ENCODE peak calls at places on chromosomes 11 and 22, in five cellular contexts. Z is Peyer's patch, Q is astrocyte, W is kidney, H is left ventricle myocardium inferior. D is an unnamed sample. For H3K9me3, the result is how much of the 10 kb centered on the place peaks cover.

GRCh38 chr11:34830648-34831047 is 85.5 kb downstream of the APIP start:
- DNase-seq in Q (peak), Z (no peak), W (no peak), H (peak), D (no peak)

GRCh38 chr11:86765146-86765663 is 35.1 kb upstream of the PRSS23 start:
- DNase-seq in Q (no peak), W (no peak), H (no peak), Z (no peak), D (no peak)

GRCh38 chr22:37196539-37197450 is 8.7 kb upstream of the C1QTNF6 start:
- DNase-seq in Z (peak), W (peak), H (peak), Q (peak), D (peak)

GRCh38 chr22:26318975-26319374 is 110.1 kb upstream of the ASPHD2 start:
- DNase-seq in Q (peak), W (no peak), H (no peak), Z (no peak), D (no peak)

GRCh38 chr11:32005786-32006406 is 85.0 kb upstream of the RCN1 start:
- DNase-seq in Z (no peak), Q (peak), W (peak), H (no peak), D (no peak)

GRCh38 chr11:76576166-76576565 is 94.4 kb downstream of the LRRC32 start:
- DNase-seq in H (no peak), W (no peak), Q (no peak), Z (no peak), D (no peak)

GRCh38 chr11:12640926-12641849 is 33.0 kb upstream of the TEAD1 start:
- DNase-seq in H (no peak), W (no peak), Q (no peak), Z (no peak), D (no peak)

GRCh38 chr11:26084313-26084712 is 247.6 kb upstream of the ANO3 start:
- DNase-seq in Q (no peak), H (no peak), W (no peak), Z (no peak), D (no peak)

GRCh38 chr11:8267280-8267679 is 3.6 kb upstream of the LMO1 start:
- DNase-seq in Q (no peak), H (no peak), Z (peak), W (peak), D (no peak)

GRCh38 chr11:1738380-1738779 is 12.0 kb downstream of the IFITM10 start:
- DNase-seq in Z (peak), W (no peak), Q (no peak), H (no peak), D (no peak)

GRCh38 chr11:8092587-8093424 is 11.8 kb downstream of the TUB start:
- DNase-seq in Z (peak), Q (peak), H (peak), W (no peak), D (peak)

GRCh38 chr11:12071574-12071973 is 38.8 kb upstream of the MICAL2 start:
- DNase-seq in W (peak), Z (no peak), Q (no peak), H (no peak), D (no peak)

GRCh38 chr11:86136542-86136941 is 67.7 kb upstream of the PICALM start:
- DNase-seq in H (no peak), Z (no peak), W (no peak), Q (no peak), D (no peak)

GRCh38 chr11:10407055-10407454 is 48.0 kb upstream of the AMPD3 start:
- DNase-seq in Q (no peak), H (no peak), Z (no peak), W (no peak), D (no peak)

GRCh38 chr22:31659246-31659645 is 2.8 kb downstream of the PISD start:
- DNase-seq in H (no peak), W (no peak), Q (peak), Z (no peak), D (no peak)

GRCh38 chr11:14249121-14249963 is 109.6 kb downstream of the RRAS2 start:
- DNase-seq in Q (peak), Z (peak), H (peak), W (no peak), D (peak)

GRCh38 chr22:41487037-41487963 is 18.4 kb downstream of the ACO2 start:
- DNase-seq in W (peak), Z (peak), H (no peak), Q (no peak), D (no peak)

GRCh38 chr11:127115844-127116243 is 115.3 kb upstream of the KIRREL3 start:
- DNase-seq in W (no peak), H (no peak), Q (no peak), Z (no peak), D (no peak)

GRCh38 chr11:9529333-9529648 is 44.2 kb upstream of the WEE1 start:
- DNase-seq in Q (no peak), H (peak), Z (no peak), W (no peak), D (peak)

GRCh38 chr11:28657378-28658030 is 549.3 kb downstream of the METTL15 start:
- DNase-seq in W (no peak), Z (no peak), Q (peak), H (no peak), D (no peak)

GRCh38 chr11:117824571-117825537 is at the start of gene FXYD2:
- DNase-seq in Z (peak), Q (no peak), W (peak), H (peak), D (peak)

GRCh38 chr22:32080904-32081303 is 37.8 kb downstream of the SLC5A1 start:
- DNase-seq in Z (no peak), H (no peak), W (no peak), Q (peak), D (no peak)

GRCh38 chr11:71371674-71372069 is 76.5 kb downstream of the DHCR7 start:
- DNase-seq in W (no peak), Q (no peak), H (no peak), Z (no peak), D (no peak)

GRCh38 chr11:67045314-67045713 is 11.3 kb upstream of the RHOD start:
- DNase-seq in W (no peak), H (no peak), Z (no peak), Q (peak), D (no peak)

GRCh38 chr11:126738632-126739031 is 261.9 kb downstream of the KIRREL3 start:
- DNase-seq in Z (no peak), W (no peak), H (no peak), Q (no peak), D (no peak)

GRCh38 chr11:610146-610801 is 5.5 kb downstream of the IRF7 start:
- DNase-seq in H (no peak), W (peak), Q (no peak), Z (no peak), D (no peak)

GRCh38 chr22:37241351-37242142 is 2.5 kb downstream of the RAC2 start:
- DNase-seq in Z (peak), W (peak), H (no peak), Q (no peak), D (peak)

GRCh38 chr22:32352681-32353080 is 5.0 kb upstream of the RFPL3 start:
- DNase-seq in W (no peak), Z (no peak), H (no peak), Q (no peak), D (no peak)

GRCh38 chr11:119853581-119854360 is 124.8 kb upstream of the NECTIN1 start:
- DNase-seq in Q (no peak), Z (no peak), W (no peak), H (no peak), D (no peak)

GRCh38 chr22:17842386-17842785 is 68.1 kb upstream of the BID start:
- DNase-seq in Z (peak), W (no peak), H (no peak), Q (no peak), D (no peak)

GRCh38 chr11:13674799-13675509 is 6.5 kb downstream of the FAR1 start:
- DNase-seq in H (no peak), Q (no peak), W (no peak), Z (no peak), D (no peak)

GRCh38 chr11:128246364-128247234 is 340.8 kb downstream of the ETS1 start:
- DNase-seq in Q (peak), H (no peak), W (no peak), Z (no peak), D (no peak)

GRCh38 chr11:130725417-130726233 is 190.7 kb downstream of the SNX19 start:
- DNase-seq in H (no peak), Q (peak), W (no peak), Z (no peak), D (no peak)

GRCh38 chr22:42930810-42931420 is 73.8 kb upstream of the ARFGAP3 start:
- DNase-seq in H (peak), Q (peak), Z (peak), W (no peak), D (no peak)

GRCh38 chr11:12812849-12813248 is 138.6 kb downstream of the TEAD1 start:
- DNase-seq in W (no peak), Q (peak), H (no peak), Z (no peak), D (no peak)

GRCh38 chr22:38437416-38437815 is 17.6 kb downstream of the KCNJ4 start:
- DNase-seq in H (no peak), Z (no peak), Q (no peak), W (no peak), D (no peak)

DNA sequence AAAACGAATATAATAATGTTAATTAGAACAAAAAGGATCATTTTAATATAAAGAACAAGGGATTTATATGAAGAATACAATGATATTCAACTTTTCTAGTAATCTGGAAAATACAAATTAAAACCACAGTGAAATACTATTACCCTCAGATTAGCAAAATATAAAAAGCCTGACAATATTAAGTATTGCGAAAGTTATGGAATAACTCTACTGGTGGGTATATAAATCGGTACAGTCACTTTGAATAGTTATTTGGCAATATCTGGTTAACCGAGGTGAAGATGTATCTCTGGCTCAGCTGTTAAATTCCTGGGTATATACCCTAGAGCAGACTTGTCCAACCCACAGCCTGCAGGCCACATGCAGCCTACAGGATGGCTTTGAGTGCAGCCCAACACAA is 118.8 kb downstream of the ATM start:
- DNase-seq in H (no peak), W (no peak), Q (no peak), Z (no peak), D (no peak)
- H3K27ac ChIP-seq in H (no peak), W (no peak), Q (no peak), Z (no peak), D (no peak)

GRCh38 chr11:18145025-18145424 is 12.7 kb downstream of the MRGPRX3 start:
- DNase-seq in H (no peak), W (no peak), Z (no peak), Q (no peak), D (no peak)
- TF ChIP-seq CTCF in H (no peak), W (no peak), Z (no peak), Q (no peak), D (no peak)

DNA sequence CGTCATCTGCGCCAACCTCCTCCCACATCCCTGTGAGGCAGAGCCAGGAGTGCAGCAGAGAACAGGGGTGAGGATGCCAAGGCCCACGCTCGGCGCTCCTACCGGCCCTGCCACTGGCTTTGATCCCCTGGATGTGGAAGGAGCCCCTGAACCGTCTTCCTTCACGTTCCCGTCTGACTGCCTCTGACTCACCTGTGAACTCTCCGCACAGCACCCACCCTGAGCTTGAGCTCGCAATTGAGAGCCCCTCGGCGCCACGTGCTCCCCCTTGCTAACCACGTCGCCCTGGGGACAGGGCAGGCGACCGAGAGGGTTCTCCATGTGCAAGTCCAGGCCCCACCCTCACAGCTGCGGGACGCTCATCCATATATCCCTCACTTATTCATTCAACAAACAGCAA is 645.3 kb downstream of the BRD1 start:
- DNase-seq in H (no peak), Z (no peak), Q (no peak), W (peak), D (peak)
- H3K9me3 ChIP-seq in H (under half), Z (under half), Q (under half), W (under half), D (under half)

GRCh38 chr22:22198751-22199150 is 45.8 kb upstream of the VPREB1 start:
- DNase-seq in W (no peak), Q (no peak), Z (no peak), H (no peak), D (no peak)

GRCh38 chr22:22195265-22196017 is 49.1 kb upstream of the VPREB1 start:
- DNase-seq in W (no peak), Q (peak), H (no peak), Z (peak), D (peak)

GRCh38 chr22:22196018-22196533 is 48.5 kb upstream of the VPREB1 start:
- DNase-seq in W (no peak), Q (no peak), Z (peak), H (no peak), D (no peak)

GRCh38 chr22:22197993-22198402 is 46.6 kb upstream of the VPREB1 start:
- DNase-seq in Z (no peak), Q (no peak), W (no peak), H (no peak), D (no peak)

DNA sequence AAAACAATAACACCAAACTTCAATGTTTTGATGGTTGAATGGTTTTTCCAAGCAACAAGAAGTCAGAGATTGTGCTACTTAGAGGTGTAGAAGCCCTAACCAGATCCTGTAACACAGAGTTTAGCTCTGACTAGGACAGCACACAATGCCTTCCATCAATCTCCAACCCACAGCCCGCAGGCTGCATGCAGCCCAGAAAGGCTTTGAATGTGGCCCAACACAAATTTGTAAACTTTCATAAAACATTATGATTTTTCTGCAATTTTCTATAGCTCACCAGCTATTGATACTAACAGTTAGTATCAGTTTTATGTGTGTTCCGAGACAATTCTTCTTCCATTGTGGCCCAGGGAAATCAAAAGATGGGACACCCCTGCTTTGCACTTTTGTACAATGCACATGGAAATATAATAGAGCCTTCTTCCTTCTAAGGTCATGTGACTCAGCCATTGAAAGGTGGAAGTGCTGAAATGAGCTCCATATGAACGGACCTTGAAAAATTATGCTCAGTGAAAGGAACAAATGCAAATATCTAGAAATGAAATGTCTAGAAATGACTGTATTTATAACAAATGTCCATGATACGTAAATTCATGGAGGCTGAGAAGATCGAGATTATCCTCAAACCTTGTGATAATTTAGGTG is 47.6 kb upstream of the VPREB1 start:
- DNase-seq in Z (no peak), W (no peak), Q (no peak), H (no peak), D (no peak)
- H3K27ac ChIP-seq in Z (no peak), W (no peak), Q (no peak), H (no peak), D (no peak)

DNA sequence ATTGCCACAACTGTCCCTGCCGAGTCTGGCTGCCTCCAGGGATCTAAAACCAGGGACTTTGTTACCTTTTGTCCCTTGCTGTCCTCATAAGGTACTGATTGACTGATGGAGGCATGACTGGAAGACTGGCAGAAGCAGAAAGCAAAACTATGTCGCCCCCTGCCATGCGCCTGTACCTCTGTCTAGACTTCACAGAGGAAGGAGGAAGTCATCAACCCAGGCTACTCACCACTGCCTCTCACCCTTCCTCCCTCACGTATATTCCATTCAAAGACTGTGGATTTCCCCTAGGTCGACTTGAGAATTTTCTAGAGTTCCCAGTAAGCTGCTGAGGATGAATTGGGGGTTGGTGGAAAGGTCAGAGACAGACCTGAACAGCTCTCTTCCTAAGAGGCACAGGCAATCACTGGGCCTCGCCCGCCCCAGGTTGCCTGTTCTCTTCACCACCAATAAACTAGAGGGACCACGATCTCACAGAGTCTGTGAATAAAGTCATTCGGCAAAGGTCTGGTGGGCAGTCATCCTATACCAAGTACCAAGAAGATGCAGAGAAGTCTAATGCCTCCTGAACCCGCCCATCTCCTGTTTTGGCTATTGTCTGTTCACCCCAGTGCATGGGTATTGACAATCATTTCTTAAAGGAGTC is 27.5 kb upstream of the CHST1 start:
- DNase-seq in H (no peak), Q (no peak), W (no peak), Z (no peak), D (no peak)
- TF ChIP-seq CTCF in H (no peak), Q (no peak), W (no peak), Z (no peak), D (no peak)

D was measured in lower lobe of right lung.